ENCODE peak calls at places on chromosomes 3 and 15, in eight cellular contexts. S, A, Z, K, W, X, V and L are unnamed samples.

GRCh38 chr15:95868970-95869369 is 461.5 kb upstream of the NR2F2 start:
- DNase-seq in K (no peak), X (no peak), V (no peak), W (no peak), A (no peak), Z (peak; percentile 77), S (no peak), L (no peak)

GRCh38 chr15:44340410-44340809 is 51.9 kb downstream of the GOLM2 start:
- DNase-seq in K (no peak), X (no peak), S (no peak), W (peak; percentile 77), Z (no peak), A (no peak), V (no peak), L (no peak)

GRCh38 chr3:127620637-127621375 is 8.2 kb upstream of the PODXL2 start:
- DNase-seq in K (no peak), X (no peak), A (no peak), V (no peak), Z (no peak), S (no peak), W (no peak), L (no peak)

GRCh38 chr3:50536471-50537180 is 30.9 kb downstream of the C3orf18 start:
- DNase-seq in S (no peak), W (no peak), V (no peak), X (no peak), Z (no peak), K (no peak), A (no peak), L (no peak)

GRCh38 chr3:10170915-10171478 is 6.3 kb downstream of the IRAK2 start:
- DNase-seq in W (no peak), V (no peak), A (no peak), Z (peak; percentile 49), K (no peak), S (no peak), X (no peak), L (no peak)

GRCh38 chr3:37922721-37923575 is 61.3 kb downstream of the CTDSPL start:
- DNase-seq in S (peak; percentile 80), W (no peak), Z (no peak), X (no peak), A (no peak), K (no peak), V (no peak), L (peak; percentile 37)

GRCh38 chr15:80840173-80841130 is 61.3 kb downstream of the CEMIP start:
- DNase-seq in K (no peak), X (no peak), A (no peak), W (no peak), Z (no peak), V (no peak), S (no peak), L (no peak)

GRCh38 chr3:193909387-193909786 is 226.6 kb upstream of the HES1 start:
- DNase-seq in W (no peak), V (no peak), A (no peak), S (no peak), Z (no peak), K (no peak), X (no peak), L (no peak)

GRCh38 chr3:13083254-13083653 is 10.0 kb upstream of the IQSEC1 start:
- DNase-seq in V (no peak), A (no peak), S (no peak), W (no peak), X (no peak), K (no peak), Z (no peak), L (no peak)
- H3K4me3 ChIP-seq in V (no peak overlapping the region), A (no peak overlapping the region), S (no peak overlapping the region), W (no peak overlapping the region), X (no peak overlapping the region), K (no peak overlapping the region), Z (no peak overlapping the region), L (no peak overlapping the region)

DNA sequence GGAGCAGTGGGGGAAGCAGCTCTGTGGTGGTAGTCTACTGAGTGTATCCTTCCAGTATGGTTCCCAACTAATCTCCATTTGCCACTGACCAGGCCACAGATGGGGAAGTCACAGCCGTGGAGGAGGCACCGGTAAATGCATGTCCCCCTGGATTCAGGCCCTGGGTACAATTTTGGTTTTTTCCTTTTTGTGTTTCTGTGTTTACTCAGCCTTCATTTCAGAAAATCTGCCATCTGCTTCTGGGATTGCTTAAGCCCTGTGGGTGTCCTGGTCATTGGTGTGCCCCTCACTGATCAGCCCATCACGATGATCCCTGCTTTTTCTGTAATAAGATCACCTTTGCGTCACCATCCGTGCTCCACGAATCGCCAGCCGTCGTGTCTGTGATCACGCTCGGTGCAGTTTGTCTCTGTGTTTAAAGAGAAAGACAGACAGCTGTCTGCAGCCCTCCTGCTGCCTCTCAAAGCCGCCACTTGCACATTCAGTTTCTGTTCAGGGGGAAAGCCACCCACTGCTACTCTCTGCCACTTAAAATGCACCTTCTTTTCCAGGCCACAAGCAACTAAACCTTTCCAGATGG is 68.9 kb downstream of the DNASE1L3 start:
- DNase-seq in A (no peak), Z (no peak), W (no peak), K (no peak), X (no peak), V (no peak), S (no peak), L (no peak)
- H3K27ac ChIP-seq in A (no peak overlapping the region), Z (no peak overlapping the region), W (no peak overlapping the region), K (no peak overlapping the region), X (no peak overlapping the region), V (no peak overlapping the region), S (no peak overlapping the region), L (no peak overlapping the region)

GRCh38 chr15:52727825-52728224 is 48.6 kb upstream of the ATOSA start:
- DNase-seq in S (no peak), W (no peak), A (no peak), X (no peak), V (no peak), Z (no peak), K (no peak), L (no peak)
- H3K4me3 ChIP-seq in S (no peak overlapping the region), W (no peak overlapping the region), A (no peak overlapping the region), X (no peak overlapping the region), V (no peak overlapping the region), Z (no peak overlapping the region), K (no peak overlapping the region), L (no peak overlapping the region)

GRCh38 chr15:31330836-31331235 is 4.2 kb downstream of the KLF13 start:
- DNase-seq in Z (no peak), K (no peak), V (peak; percentile 48), X (no peak), A (no peak), W (no peak), S (no peak), L (peak; percentile 68)
- H3K27ac ChIP-seq in Z (no peak overlapping the region), K (peak overlapping the region; percentile 12), V (peak overlapping the region; percentile 98), X (no peak overlapping the region), A (no peak overlapping the region), W (no peak overlapping the region), S (peak overlapping the region; percentile 31), L (peak overlapping the region; percentile 100)

GRCh38 chr3:159928692-159929091 is 59.9 kb upstream of the IL12A start:
- DNase-seq in Z (no peak), W (peak; percentile 93), K (no peak), A (no peak), S (no peak), V (no peak), X (no peak), L (no peak)
- H3K4me3 ChIP-seq in Z (no peak overlapping the region), W (no peak overlapping the region), K (no peak overlapping the region), A (no peak overlapping the region), S (no peak overlapping the region), V (no peak overlapping the region), X (no peak overlapping the region), L (no peak overlapping the region)

GRCh38 chr15:64023215-64023614 is 23.1 kb downstream of the DAPK2 start:
- DNase-seq in W (no peak), Z (no peak), S (no peak), A (no peak), X (peak; percentile 84), K (no peak), V (no peak), L (no peak)

GRCh38 chr15:64022571-64022970 is 23.7 kb downstream of the DAPK2 start:
- DNase-seq in Z (no peak), V (no peak), K (no peak), S (no peak), A (no peak), X (no peak), W (no peak), L (no peak)

GRCh38 chr15:64019764-64020163 is 26.5 kb downstream of the DAPK2 start:
- DNase-seq in W (no peak), V (peak; percentile 71), S (no peak), K (no peak), A (no peak), X (peak; percentile 64), Z (no peak), L (peak; percentile 52)

GRCh38 chr15:64029111-64029510 is 17.2 kb downstream of the DAPK2 start:
- DNase-seq in S (no peak), V (no peak), A (no peak), X (no peak), W (no peak), Z (no peak), K (no peak), L (no peak)

DNA sequence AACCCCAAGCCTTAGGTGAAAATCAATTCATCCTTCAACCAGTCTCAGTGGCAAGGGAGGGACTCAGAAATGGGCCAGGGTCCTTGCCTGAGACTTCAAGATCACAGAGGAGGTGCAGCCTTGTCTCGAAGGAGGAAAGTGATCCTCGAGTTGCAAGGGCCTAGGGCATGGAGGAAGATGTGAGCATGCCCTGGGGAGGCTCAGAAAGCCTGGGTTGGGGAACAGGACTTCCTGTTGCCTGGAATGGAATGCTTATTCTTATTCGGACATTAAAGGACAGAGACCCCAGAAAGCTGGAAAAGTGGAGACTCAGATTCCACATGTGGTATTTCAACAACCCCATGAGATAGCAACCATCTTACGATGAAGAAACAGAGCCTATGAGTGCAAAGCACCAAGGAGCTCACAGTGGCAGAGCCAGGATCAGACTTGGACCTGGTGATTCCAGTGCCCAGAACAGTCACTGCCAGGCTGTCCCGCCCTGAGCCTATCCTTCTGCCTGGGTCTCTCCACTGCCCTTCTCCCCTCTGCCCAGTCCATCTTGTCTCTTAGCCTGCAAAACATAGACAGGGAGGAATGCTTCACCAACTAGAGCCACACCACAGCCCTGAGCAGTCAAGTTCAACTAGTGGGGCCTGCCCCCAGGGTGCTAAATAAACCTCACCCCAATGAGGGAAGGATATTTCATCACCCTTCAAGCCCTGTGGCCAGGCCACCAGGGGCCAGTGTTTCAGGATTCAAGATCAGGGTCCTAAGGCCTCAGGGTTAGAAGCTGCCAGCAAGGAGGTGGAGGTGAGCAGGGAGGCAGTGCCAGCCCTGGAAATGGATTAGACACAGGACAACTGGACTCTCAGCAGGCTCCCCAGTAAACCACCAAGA is 21.9 kb downstream of the DAPK2 start:
- DNase-seq in K (no peak), V (no peak), W (no peak), X (no peak), Z (no peak), A (no peak), S (no peak), L (no peak)
- H3K27ac ChIP-seq in K (no peak overlapping the region), V (no peak overlapping the region), W (no peak overlapping the region), X (peak overlapping the region; percentile 59), Z (no peak overlapping the region), A (no peak overlapping the region), S (no peak overlapping the region), L (peak overlapping the region; percentile 11)

GRCh38 chr3:33114622-33115023 is 809 bp downstream of the CRTAP start:
- DNase-seq in V (no peak), A (no peak), W (no peak), K (no peak), S (no peak), X (no peak), Z (no peak), L (no peak)
- H3K4me3 ChIP-seq in V (peak overlapping the region; percentile 20), A (peak overlapping the region; percentile 35), W (peak overlapping the region; percentile 71), K (peak overlapping the region; percentile 80), S (peak overlapping the region; percentile 96), X (peak overlapping the region; percentile 67), Z (peak overlapping the region; percentile 64), L (peak overlapping the region; percentile 86)